ENCODE peak calls at places on chromosome X, in six cellular contexts. J is stimulated activated CD8-positive, alpha-beta memory T cell treated with anti-CD3 and anti-CD28 coated beads, Interleukin-7, amount 100 ng/mL, for 24 hours; P is activated T-cell treated with anti-CD3 and anti-CD28 coated beads, Interleukin-2, amount 50 U/mL, for 72 hours; N is endodermal cell; I is spleen; L is stimulated activated CD4-positive, alpha-beta T cell treated with anti-CD3 and anti-CD28 coated beads, Interleukin-15, amount 100 ng/mL, for 1 hour. V is an unnamed sample.
A peak's percentile ranks its signal among the peaks of the same experiment; 100 is the strongest.

GRCh38 chrX:130184857-130185256 is 13.1 kb downstream of the RAB33A start:
- DNase-seq in N (no peak), P (no peak), I (no peak), J (no peak), L (no peak), V (no peak)

GRCh38 chrX:69153060-69153730 is 12.1 kb downstream of the PJA1 start:
- DNase-seq in L (no peak), I (peak; percentile 66), P (no peak), J (no peak), N (peak; percentile 91), V (no peak)

GRCh38 chrX:69037786-69038185 is 127.5 kb downstream of the PJA1 start:
- DNase-seq in I (no peak), J (no peak), L (no peak), P (no peak), N (peak; percentile 10), V (no peak)

GRCh38 chrX:10006086-10006485 is 38.9 kb downstream of the CLDN34 start:
- DNase-seq in P (no peak), N (no peak), I (no peak), L (no peak), J (no peak), V (no peak)

GRCh38 chrX:129230850-129231512 is 292.3 kb downstream of the SMARCA1 start:
- DNase-seq in L (no peak), N (no peak), J (no peak), I (no peak), P (no peak), V (no peak)

GRCh38 chrX:136130931-136131843 is 16.1 kb upstream of the FHL1 start:
- DNase-seq in J (no peak), L (no peak), P (peak; percentile 18), I (no peak), N (no peak), V (peak; percentile 39)

GRCh38 chrX:17167915-17168314 is 207.1 kb upstream of the NHS start:
- DNase-seq in I (no peak), P (no peak), J (no peak), N (no peak), L (no peak), V (no peak)

GRCh38 chrX:68719904-68720614 is 72.6 kb downstream of the STARD8 start:
- DNase-seq in N (peak; percentile 57), P (no peak), J (no peak), L (no peak), I (peak; percentile 65), V (no peak)

GRCh38 chrX:154594491-154594890 is 9.6 kb downstream of the CTAG1A start:
- DNase-seq in J (no peak), L (no peak), I (no peak), N (no peak), P (no peak), V (no peak)

GRCh38 chrX:69387559-69388487 is 116.3 kb upstream of the NALF2 start:
- DNase-seq in J (no peak), N (peak; percentile 93), L (peak; percentile 3), I (no peak), P (peak; percentile 28), V (peak; percentile 51)

GRCh38 chrX:23386260-23386659 is 51.6 kb downstream of the PTCHD1 start:
- DNase-seq in I (no peak), N (no peak), P (no peak), L (no peak), J (no peak), V (no peak)

GRCh38 chrX:23332101-23332887 is 2.4 kb upstream of the PTCHD1 start:
- DNase-seq in L (no peak), N (peak; percentile 76), J (no peak), I (peak; percentile 56), P (peak; percentile 13), V (peak; percentile 28)

GRCh38 chrX:134004038-134004437 is 18.6 kb upstream of the GPC3 start:
- DNase-seq in L (no peak), I (no peak), N (no peak), J (no peak), P (no peak), V (no peak)

GRCh38 chrX:40007746-40008705 is 89.7 kb downstream of the BCOR start:
- DNase-seq in I (no peak), N (peak; percentile 81), L (no peak), J (no peak), P (no peak), V (no peak)

GRCh38 chrX:42096262-42096939 is 173.0 kb upstream of the CASK start:
- DNase-seq in N (no peak), L (no peak), I (no peak), J (no peak), P (no peak), V (no peak)

GRCh38 chrX:18537068-18537467 is 111.7 kb downstream of the CDKL5 start:
- DNase-seq in N (no peak), J (no peak), P (no peak), I (no peak), L (no peak), V (no peak)

GRCh38 chrX:152946681-152947080 is 47.2 kb downstream of the PNMA5 start:
- DNase-seq in N (no peak), J (no peak), I (peak; percentile 38), L (no peak), P (no peak), V (no peak)

GRCh38 chrX:132652871-132653270 is 164.0 kb upstream of the MBNL3 start:
- DNase-seq in J (no peak), L (no peak), P (no peak), I (no peak), N (no peak), V (no peak)

GRCh38 chrX:31237189-31237588 is 165.3 kb upstream of the FTHL17 start:
- DNase-seq in J (no peak), N (no peak), L (no peak), I (no peak), P (no peak), V (no peak)

GRCh38 chrX:136198678-136199243 is 51.4 kb downstream of the FHL1 start:
- DNase-seq in L (no peak), P (no peak), J (no peak), I (no peak), N (no peak), V (no peak)

GRCh38 chrX:22339459-22339858 is 66.7 kb downstream of the CBLL2 start:
- DNase-seq in I (no peak), L (no peak), J (no peak), N (no peak), P (no peak), V (no peak)

GRCh38 chrX:155262970-155263754 is 1.1 kb downstream of the RAB39B start:
- DNase-seq in L (no peak), P (no peak), N (no peak), I (no peak), J (no peak), V (no peak)

GRCh38 chrX:71198066-71198465 is 25.0 kb upstream of the GJB1 start:
- DNase-seq in L (no peak), I (peak; percentile 12), N (no peak), P (peak; percentile 13), J (no peak), V (peak; percentile 24)

GRCh38 chrX:150715180-150715579 is 22.0 kb downstream of the MTMR1 start:
- DNase-seq in P (no peak), L (no peak), I (no peak), N (no peak), J (no peak), V (no peak)

GRCh38 chrX:38458071-38458470 is 103.3 kb upstream of the TSPAN7 start:
- DNase-seq in I (no peak), L (no peak), J (no peak), P (no peak), N (no peak), V (no peak)